ENCODE peak calls at places on chromosomes 6 and 20, in six cellular contexts. A is suprapubic skin, J is right lobe of liver, Z is uterus, Y is A549, N is HCT116. B is an unnamed sample.

GRCh38 chr6:128725271-128726233 is 157.4 kb upstream of the LAMA2 start:
- DNase-seq in N (peak), Z (no peak), Y (peak), J (no peak), A (no peak), B (no peak)

GRCh38 chr6:89321571-89321970 is 6.5 kb upstream of the GABRR2 start:
- DNase-seq in Y (no peak), N (no peak), J (no peak), A (no peak), Z (no peak), B (no peak)

GRCh38 chr20:44622501-44623270 is 28.8 kb downstream of the ADA start:
- DNase-seq in A (no peak), N (no peak), J (no peak), Y (no peak), Z (no peak), B (no peak)

GRCh38 chr20:23047738-23048214 is 1.7 kb downstream of the THBD start:
- DNase-seq in Y (peak), A (no peak), J (peak), Z (no peak), N (no peak), B (no peak)

GRCh38 chr20:50427740-50428462 is 82.3 kb upstream of the PTPN1 start:
- DNase-seq in Y (no peak), A (no peak), J (no peak), Z (peak), N (no peak), B (peak)

GRCh38 chr20:36399147-36399968 is 93.2 kb downstream of the DLGAP4 start:
- DNase-seq in N (peak), A (no peak), Z (no peak), J (no peak), Y (peak), B (no peak)

GRCh38 chr20:36400901-36401300 is 94.8 kb downstream of the DLGAP4 start:
- DNase-seq in Y (no peak), A (no peak), Z (no peak), J (no peak), N (no peak), B (no peak)

GRCh38 chr6:119284861-119285521 is 64.6 kb downstream of the MAN1A1 start:
- DNase-seq in Z (no peak), N (no peak), Y (peak), A (no peak), J (no peak), B (no peak)

GRCh38 chr6:42007753-42008528 is 42.4 kb upstream of the TAF8 start:
- DNase-seq in A (no peak), N (no peak), Y (no peak), Z (no peak), J (no peak), B (no peak)

GRCh38 chr6:9659848-9660247 is 755.0 kb downstream of the TFAP2A start:
- DNase-seq in Z (no peak), J (no peak), Y (no peak), A (no peak), N (no peak), B (no peak)

GRCh38 chr6:99905209-99906106 is 88.6 kb downstream of the MCHR2 start:
- DNase-seq in N (peak), A (no peak), J (no peak), Y (peak), Z (no peak), B (no peak)

GRCh38 chr6:83193747-83194582 is 808 bp downstream of the RWDD2A start:
- DNase-seq in A (peak), N (peak), J (peak), Z (peak), Y (peak), B (no peak)

GRCh38 chr6:117674991-117675657 is at the start of gene NUS1:
- DNase-seq in A (peak), Y (peak), N (peak), Z (peak), J (peak), B (peak)

GRCh38 chr6:51600514-51600913 is 486.9 kb downstream of the PKHD1 start:
- DNase-seq in Y (no peak), N (no peak), A (no peak), J (no peak), Z (no peak), B (no peak)

GRCh38 chr6:50925548-50925947 is 106.9 kb downstream of the TFAP2B start:
- DNase-seq in A (no peak), J (no peak), Z (no peak), Y (no peak), N (no peak), B (no peak)

DNA sequence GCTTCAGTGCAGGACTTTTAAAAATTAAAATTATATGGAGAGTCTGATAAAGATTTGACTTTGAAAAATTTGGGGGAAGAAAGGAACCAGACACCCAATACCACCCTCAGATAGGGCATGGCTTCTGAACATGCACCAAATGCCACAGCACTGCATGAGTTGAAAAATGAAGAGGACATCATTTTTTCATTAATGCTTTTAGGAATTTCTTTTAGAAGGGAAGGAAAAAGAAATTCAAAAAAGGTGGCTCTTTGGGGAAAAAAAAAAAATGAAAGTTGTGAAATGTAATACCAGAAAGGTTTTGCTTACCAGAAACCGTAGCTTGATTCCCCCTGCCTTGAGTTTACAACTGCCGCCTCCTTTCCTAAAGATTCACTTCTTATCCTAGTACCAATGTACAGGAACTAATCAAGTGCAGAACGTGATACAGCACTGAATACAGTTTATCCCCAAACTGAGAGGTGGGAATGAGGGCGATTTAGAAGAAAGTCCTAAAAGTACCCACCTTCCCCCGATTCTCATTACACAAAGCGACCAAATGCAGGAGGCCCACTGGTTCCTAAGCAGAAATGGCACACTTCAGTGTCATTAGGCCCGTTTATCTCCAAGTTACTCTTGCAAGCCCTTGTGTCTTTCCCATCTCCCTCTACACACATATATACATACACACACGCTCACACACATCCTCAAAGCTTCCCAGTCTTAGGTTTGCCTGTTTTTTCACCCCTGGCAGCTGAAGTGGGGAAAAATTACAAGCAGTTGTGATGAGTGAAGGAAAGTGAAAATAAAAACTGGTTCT is 2.8 kb downstream of the PPP1R10 start:
- DNase-seq in Y (no peak), Z (no peak), A (no peak), N (no peak), J (no peak), B (no peak)
- TF ChIP-seq POLR2A in Y (no peak), Z (no peak), A (no peak), N (no peak), J (no peak), B (no peak)

GRCh38 chr6:68239034-68239433 is 396.0 kb upstream of the ADGRB3 start:
- DNase-seq in Y (no peak), N (no peak), Z (no peak), J (no peak), A (no peak), B (no peak)
- TF ChIP-seq CTCF in Y (no peak), N (no peak), Z (no peak), J (no peak), A (no peak), B (no peak)

GRCh38 chr20:19272976-19273654 is 60.7 kb downstream of the SLC24A3 start:
- DNase-seq in A (no peak), Z (no peak), N (no peak), J (no peak), Y (no peak), B (no peak)
- H3K4me3 ChIP-seq in A (no peak), Z (no peak), N (no peak), J (no peak), Y (no peak), B (no peak)

GRCh38 chr20:64009811-64010387 is 26.1 kb upstream of the C20orf204 start:
- DNase-seq in Y (no peak), A (no peak), J (no peak), N (no peak), Z (no peak), B (no peak)

GRCh38 chr20:64006490-64006889 is 25.6 kb downstream of the PRPF6 start:
- DNase-seq in A (no peak), Y (no peak), Z (no peak), J (no peak), N (no peak), B (no peak)

GRCh38 chr20:64006902-64007301 is 26.0 kb downstream of the PRPF6 start:
- DNase-seq in Z (no peak), A (no peak), J (no peak), N (no peak), Y (no peak), B (no peak)

GRCh38 chr20:64010711-64011237 is 25.2 kb upstream of the C20orf204 start:
- DNase-seq in Z (no peak), A (no peak), Y (no peak), J (no peak), N (no peak), B (no peak)

GRCh38 chr20:64011366-64011779 is 24.6 kb upstream of the C20orf204 start:
- DNase-seq in Z (no peak), J (no peak), Y (no peak), N (no peak), A (no peak), B (no peak)
- TF ChIP-seq POLR2A in Z (no peak), J (no peak), Y (no peak), N (no peak), A (no peak), B (no peak)

GRCh38 chr6:111478749-111479148 is 4.3 kb downstream of the REV3L start:
- DNase-seq in A (no peak), N (peak), Y (peak), J (no peak), Z (no peak), B (no peak)
- TF ChIP-seq CTCF in A (peak), N (peak), Y (peak), J (peak), Z (peak), B (no peak)

B was measured in lower leg skin.